ENCODE peak calls at places on chromosomes 4 and X, in seven cellular contexts. One of them, this sample, is unnamed.

GRCh38 chrX:103362504-103362903 is 6.2 kb downstream of the TCEAL9 start:
- DNase-seq in right lobe of liver: no peak
- DNase-seq in tibial nerve: no peak
- DNase-seq in esophagus squamous epithelium: no peak
- DNase-seq in A549: peak
- DNase-seq in ovary: no peak
- DNase-seq in body of pancreas: no peak
- DNase-seq in this sample: no peak

GRCh38 chr4:123081971-123082370 is 159.6 kb upstream of the NUDT6 start:
- DNase-seq in right lobe of liver: no peak
- DNase-seq in tibial nerve: no peak
- DNase-seq in esophagus squamous epithelium: no peak
- DNase-seq in A549: no peak
- DNase-seq in ovary: no peak
- DNase-seq in body of pancreas: no peak
- DNase-seq in this sample: no peak

GRCh38 chr4:133190098-133190497 is 41.0 kb downstream of the PCDH10 start:
- DNase-seq in right lobe of liver: no peak
- DNase-seq in tibial nerve: no peak
- DNase-seq in esophagus squamous epithelium: no peak
- DNase-seq in A549: no peak
- DNase-seq in ovary: no peak
- DNase-seq in body of pancreas: no peak
- DNase-seq in this sample: no peak

GRCh38 chrX:3518870-3519269 is 172.4 kb upstream of the MXRA5 start:
- DNase-seq in right lobe of liver: no peak
- DNase-seq in tibial nerve: no peak
- DNase-seq in esophagus squamous epithelium: no peak
- DNase-seq in A549: peak
- DNase-seq in ovary: no peak
- DNase-seq in body of pancreas: no peak
- DNase-seq in this sample: peak

GRCh38 chrX:68719904-68720614 is 72.6 kb downstream of the STARD8 start:
- DNase-seq in right lobe of liver: no peak
- DNase-seq in tibial nerve: no peak
- DNase-seq in esophagus squamous epithelium: no peak
- DNase-seq in A549: peak
- DNase-seq in ovary: no peak
- DNase-seq in body of pancreas: no peak
- DNase-seq in this sample: no peak

GRCh38 chr4:83552085-83552484 is 16.2 kb downstream of the GPAT3 start:
- DNase-seq in right lobe of liver: no peak
- DNase-seq in tibial nerve: no peak
- DNase-seq in esophagus squamous epithelium: no peak
- DNase-seq in A549: peak
- DNase-seq in ovary: no peak
- DNase-seq in body of pancreas: no peak
- DNase-seq in this sample: no peak

GRCh38 chrX:1231850-1232505 is 19.5 kb upstream of the CRLF2 start:
- DNase-seq in right lobe of liver: no peak
- DNase-seq in tibial nerve: no peak
- DNase-seq in esophagus squamous epithelium: no peak
- DNase-seq in A549: no peak
- DNase-seq in ovary: no peak
- DNase-seq in body of pancreas: no peak
- DNase-seq in this sample: no peak

GRCh38 chr4:52641853-52642563 is 17.1 kb downstream of the USP46 start:
- DNase-seq in right lobe of liver: no peak
- DNase-seq in tibial nerve: no peak
- DNase-seq in esophagus squamous epithelium: no peak
- DNase-seq in A549: no peak
- DNase-seq in ovary: no peak
- DNase-seq in body of pancreas: no peak
- DNase-seq in this sample: no peak

GRCh38 chrX:113551919-113552318 is 711.3 kb upstream of the AMOT start:
- DNase-seq in right lobe of liver: no peak
- DNase-seq in tibial nerve: no peak
- DNase-seq in esophagus squamous epithelium: no peak
- DNase-seq in A549: no peak
- DNase-seq in ovary: no peak
- DNase-seq in body of pancreas: no peak
- DNase-seq in this sample: no peak

GRCh38 chr4:31482691-31483090 is 762.5 kb downstream of the PCDH7 start:
- DNase-seq in right lobe of liver: no peak
- DNase-seq in tibial nerve: no peak
- DNase-seq in esophagus squamous epithelium: no peak
- DNase-seq in A549: no peak
- DNase-seq in ovary: no peak
- DNase-seq in body of pancreas: no peak
- DNase-seq in this sample: no peak

GRCh38 chr4:2494992-2495391 is 26.1 kb downstream of the RNF4 start:
- DNase-seq in right lobe of liver: no peak
- DNase-seq in tibial nerve: no peak
- DNase-seq in esophagus squamous epithelium: no peak
- DNase-seq in A549: no peak
- DNase-seq in ovary: no peak
- DNase-seq in body of pancreas: no peak
- DNase-seq in this sample: peak

GRCh38 chr4:42280327-42281095 is 116.8 kb upstream of the SHISA3 start:
- DNase-seq in right lobe of liver: no peak
- DNase-seq in tibial nerve: no peak
- DNase-seq in esophagus squamous epithelium: no peak
- DNase-seq in A549: peak
- DNase-seq in ovary: no peak
- DNase-seq in body of pancreas: no peak
- DNase-seq in this sample: no peak

GRCh38 chr4:175339100-175339707 is 421.0 kb downstream of the ADAM29 start:
- DNase-seq in right lobe of liver: no peak
- DNase-seq in tibial nerve: no peak
- DNase-seq in esophagus squamous epithelium: no peak
- DNase-seq in A549: no peak
- DNase-seq in ovary: no peak
- DNase-seq in body of pancreas: no peak
- DNase-seq in this sample: no peak

GRCh38 chr4:149980941-149981340 is 97.3 kb upstream of the DCLK2 start:
- DNase-seq in right lobe of liver: no peak
- DNase-seq in tibial nerve: peak
- DNase-seq in esophagus squamous epithelium: no peak
- DNase-seq in A549: peak
- DNase-seq in ovary: peak
- DNase-seq in body of pancreas: peak
- DNase-seq in this sample: peak

GRCh38 chr4:14294611-14295010 is 667.1 kb upstream of the BOD1L1 start:
- DNase-seq in right lobe of liver: no peak
- DNase-seq in tibial nerve: no peak
- DNase-seq in esophagus squamous epithelium: no peak
- DNase-seq in A549: no peak
- DNase-seq in ovary: no peak
- DNase-seq in body of pancreas: no peak
- DNase-seq in this sample: no peak

GRCh38 chrX:23952984-23953907 is 45.4 kb downstream of the CXorf58 start:
- DNase-seq in right lobe of liver: no peak
- DNase-seq in tibial nerve: no peak
- DNase-seq in esophagus squamous epithelium: no peak
- DNase-seq in A549: peak
- DNase-seq in ovary: no peak
- DNase-seq in body of pancreas: no peak
- DNase-seq in this sample: no peak

GRCh38 chr4:152536545-152537182 is 772 bp upstream of the FBXW7 start:
- DNase-seq in right lobe of liver: no peak
- DNase-seq in tibial nerve: no peak
- DNase-seq in esophagus squamous epithelium: no peak
- DNase-seq in A549: peak
- DNase-seq in ovary: no peak
- DNase-seq in body of pancreas: no peak
- DNase-seq in this sample: no peak

GRCh38 chr4:7769936-7770674 is 169.6 kb downstream of the AFAP1 start:
- DNase-seq in right lobe of liver: no peak
- DNase-seq in tibial nerve: no peak
- DNase-seq in esophagus squamous epithelium: no peak
- DNase-seq in A549: peak
- DNase-seq in ovary: peak
- DNase-seq in body of pancreas: no peak
- DNase-seq in this sample: no peak

GRCh38 chrX:21408324-21408723 is 34.1 kb downstream of the CNKSR2 start:
- DNase-seq in right lobe of liver: no peak
- DNase-seq in tibial nerve: no peak
- DNase-seq in esophagus squamous epithelium: no peak
- DNase-seq in A549: no peak
- DNase-seq in ovary: no peak
- DNase-seq in body of pancreas: peak
- DNase-seq in this sample: no peak

GRCh38 chr4:48109413-48110263 is 24.4 kb downstream of the TXK start:
- DNase-seq in right lobe of liver: no peak
- DNase-seq in tibial nerve: no peak
- DNase-seq in esophagus squamous epithelium: no peak
- DNase-seq in A549: peak
- DNase-seq in ovary: no peak
- DNase-seq in body of pancreas: no peak
- DNase-seq in this sample: no peak

GRCh38 chrX:12978205-12979010 is 3.5 kb downstream of the TMSB4X start:
- DNase-seq in right lobe of liver: peak
- DNase-seq in tibial nerve: no peak
- DNase-seq in esophagus squamous epithelium: peak
- DNase-seq in A549: peak
- DNase-seq in ovary: peak
- DNase-seq in body of pancreas: peak
- DNase-seq in this sample: peak
- TF ChIP-seq POLR2A in right lobe of liver: no peak
- TF ChIP-seq POLR2A in tibial nerve: no peak
- TF ChIP-seq POLR2A in esophagus squamous epithelium: no peak
- TF ChIP-seq POLR2A in A549: peak
- TF ChIP-seq POLR2A in ovary: no peak
- TF ChIP-seq POLR2A in body of pancreas: no peak
- TF ChIP-seq POLR2A in this sample: no peak

DNA sequence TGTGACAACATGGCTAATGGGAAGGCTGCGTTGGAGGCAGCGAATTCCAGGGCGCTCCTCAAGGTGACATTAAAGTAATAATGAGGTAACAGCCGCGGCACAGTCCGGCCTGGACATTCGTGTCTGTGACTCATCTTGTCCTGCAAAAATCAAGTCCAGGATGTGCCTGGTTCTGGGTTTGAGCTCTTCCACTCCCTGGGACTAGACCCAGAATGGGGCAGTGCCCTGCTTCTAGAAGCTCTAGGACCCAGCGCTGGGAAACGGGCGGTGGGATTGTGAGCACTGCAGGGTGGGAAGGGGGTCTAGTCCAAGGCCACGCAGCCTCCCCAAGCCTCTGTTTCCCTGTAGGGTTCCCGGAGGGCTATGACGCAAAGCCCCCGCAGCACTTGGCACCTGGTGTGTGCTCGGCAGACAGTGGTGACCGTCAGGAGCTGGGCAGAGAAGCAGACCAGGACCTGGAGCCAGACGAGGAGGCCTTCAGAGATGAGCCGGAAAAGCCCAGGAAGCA is 34.9 kb downstream of the HMX1 start:
- DNase-seq in right lobe of liver: peak
- DNase-seq in tibial nerve: peak
- DNase-seq in esophagus squamous epithelium: no peak
- DNase-seq in A549: no peak
- DNase-seq in ovary: no peak
- DNase-seq in body of pancreas: no peak
- DNase-seq in this sample: peak
- H3K27ac ChIP-seq in right lobe of liver: no peak
- H3K27ac ChIP-seq in tibial nerve: no peak
- H3K27ac ChIP-seq in esophagus squamous epithelium: no peak
- H3K27ac ChIP-seq in A549: no peak
- H3K27ac ChIP-seq in ovary: no peak
- H3K27ac ChIP-seq in body of pancreas: no peak
- H3K27ac ChIP-seq in this sample: no peak

DNA sequence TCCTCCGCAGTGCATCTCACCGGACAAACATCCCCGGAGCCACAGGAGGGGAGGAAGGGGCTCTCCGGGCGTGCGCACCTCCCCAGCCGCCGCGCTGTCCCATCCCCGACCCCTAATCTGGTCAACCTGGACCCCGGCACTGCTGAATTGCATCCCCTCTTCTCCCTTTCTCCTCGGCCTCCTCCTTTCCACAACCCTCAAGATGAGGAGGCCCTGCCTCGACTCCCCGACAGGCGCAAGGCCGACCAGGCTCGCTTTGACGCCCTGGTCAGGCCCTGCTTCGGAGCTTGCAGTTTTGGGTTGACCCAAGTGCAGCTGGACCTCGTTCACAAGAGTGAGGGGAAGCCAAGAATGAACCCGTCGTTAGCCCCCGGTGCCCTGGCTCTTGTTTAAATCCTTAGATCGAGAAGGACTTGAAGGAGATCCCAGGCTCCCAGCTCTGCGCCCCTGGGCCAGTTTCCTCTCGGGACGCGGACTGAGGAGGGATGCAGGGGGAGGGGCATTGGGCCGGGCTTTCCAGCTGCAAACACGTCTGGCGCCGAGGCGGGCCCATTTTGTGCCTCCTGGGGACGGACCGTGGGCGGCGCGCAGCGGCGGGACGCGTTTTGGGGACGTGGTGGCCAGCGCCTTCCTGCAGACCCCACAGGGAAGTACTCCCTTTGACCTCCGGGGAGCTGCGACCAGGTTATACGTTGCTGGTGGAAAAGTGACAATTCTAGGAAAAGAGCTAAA is 2.5 kb downstream of the PDGFRA start:
- DNase-seq in right lobe of liver: peak
- DNase-seq in tibial nerve: no peak
- DNase-seq in esophagus squamous epithelium: no peak
- DNase-seq in A549: no peak
- DNase-seq in ovary: peak
- DNase-seq in body of pancreas: peak
- DNase-seq in this sample: peak
- H3K4me3 ChIP-seq in right lobe of liver: peak
- H3K4me3 ChIP-seq in tibial nerve: peak
- H3K4me3 ChIP-seq in esophagus squamous epithelium: peak
- H3K4me3 ChIP-seq in A549: peak
- H3K4me3 ChIP-seq in ovary: peak
- H3K4me3 ChIP-seq in body of pancreas: no peak
- H3K4me3 ChIP-seq in this sample: peak

GRCh38 chr4:80072607-80073361 is at the start of gene ANTXR2:
- DNase-seq in right lobe of liver: peak
- DNase-seq in tibial nerve: peak
- DNase-seq in esophagus squamous epithelium: peak
- DNase-seq in A549: peak
- DNase-seq in ovary: peak
- DNase-seq in body of pancreas: peak
- DNase-seq in this sample: peak

GRCh38 chr4:80073362-80074008 is 456 bp upstream of the ANTXR2 start:
- DNase-seq in right lobe of liver: no peak
- DNase-seq in tibial nerve: no peak
- DNase-seq in esophagus squamous epithelium: no peak
- DNase-seq in A549: no peak
- DNase-seq in ovary: no peak
- DNase-seq in body of pancreas: no peak
- DNase-seq in this sample: no peak

GRCh38 chr4:80069837-80070788 is 2.9 kb downstream of the ANTXR2 start:
- DNase-seq in right lobe of liver: no peak
- DNase-seq in tibial nerve: no peak
- DNase-seq in esophagus squamous epithelium: no peak
- DNase-seq in A549: no peak
- DNase-seq in ovary: no peak
- DNase-seq in body of pancreas: no peak
- DNase-seq in this sample: no peak

GRCh38 chr4:80070880-80071620 is 2.0 kb downstream of the ANTXR2 start:
- DNase-seq in right lobe of liver: no peak
- DNase-seq in tibial nerve: no peak
- DNase-seq in esophagus squamous epithelium: no peak
- DNase-seq in A549: no peak
- DNase-seq in ovary: no peak
- DNase-seq in body of pancreas: no peak
- DNase-seq in this sample: no peak

GRCh38 chr4:80071643-80072606 is 1.1 kb downstream of the ANTXR2 start:
- DNase-seq in right lobe of liver: peak
- DNase-seq in tibial nerve: peak
- DNase-seq in esophagus squamous epithelium: no peak
- DNase-seq in A549: peak
- DNase-seq in ovary: peak
- DNase-seq in body of pancreas: peak
- DNase-seq in this sample: peak
- TF ChIP-seq POLR2A in right lobe of liver: no peak
- TF ChIP-seq POLR2A in tibial nerve: no peak
- TF ChIP-seq POLR2A in esophagus squamous epithelium: no peak
- TF ChIP-seq POLR2A in A549: no peak
- TF ChIP-seq POLR2A in ovary: no peak
- TF ChIP-seq POLR2A in body of pancreas: no peak
- TF ChIP-seq POLR2A in this sample: no peak

This sample was measured in heart left ventricle.